ENCODE peak calls at places on chromosomes 3 and 15, in six cellular contexts. D is transverse colon, P is B cell, U is cardiac fibroblast, X is choroid plexus epithelial cell, F is astrocyte of the spinal cord. L is an unnamed sample.

GRCh38 chr15:64856429-64857145 is 14.9 kb downstream of the PLEKHO2 start:
- DNase-seq in D (no peak), P (no peak), U (peak), X (peak), F (peak), L (no peak)

GRCh38 chr3:116342499-116342898 is 102.8 kb downstream of the LSAMP start:
- DNase-seq in D (no peak), P (no peak), U (no peak), X (no peak), F (no peak), L (no peak)

GRCh38 chr15:92377083-92377789 is 16.4 kb upstream of the ST8SIA2 start:
- DNase-seq in D (no peak), P (no peak), U (no peak), X (no peak), F (no peak), L (no peak)

GRCh38 chr3:78972617-78973301 is 795.0 kb downstream of the ROBO1 start:
- DNase-seq in D (no peak), P (no peak), U (no peak), X (no peak), F (no peak), L (no peak)

GRCh38 chr15:77959094-77959879 is 118.2 kb downstream of the TBC1D2B start:
- DNase-seq in D (peak), P (peak), U (peak), X (peak), F (peak), L (peak)

GRCh38 chr15:22253676-22254408 is 173.5 kb downstream of the OR4M2 start:
- DNase-seq in D (no peak), P (peak), U (no peak), X (no peak), F (no peak), L (no peak)

GRCh38 chr3:143389388-143389787 is 269.8 kb downstream of the CHST2 start:
- DNase-seq in D (no peak), P (no peak), U (no peak), X (no peak), F (no peak), L (no peak)

GRCh38 chr15:25056484-25057429 is 102.0 kb downstream of the SNRPN start:
- DNase-seq in D (no peak), P (no peak), U (no peak), X (no peak), F (no peak), L (no peak)

GRCh38 chr3:8836096-8836495 is 66.7 kb upstream of the OXTR start:
- DNase-seq in D (no peak), P (no peak), U (no peak), X (no peak), F (no peak), L (no peak)

GRCh38 chr3:160180581-160181216 is 44.5 kb upstream of the C3orf80 start:
- DNase-seq in D (no peak), P (no peak), U (peak), X (peak), F (peak), L (no peak)

GRCh38 chr3:173614528-173614927 is 217.0 kb downstream of the NLGN1 start:
- DNase-seq in D (no peak), P (no peak), U (no peak), X (no peak), F (no peak), L (no peak)

GRCh38 chr3:164730810-164731209 is 347.5 kb downstream of the SI start:
- DNase-seq in D (no peak), P (no peak), U (no peak), X (peak), F (peak), L (no peak)

GRCh38 chr3:148792540-148792939 is 35.1 kb upstream of the CPB1 start:
- DNase-seq in D (no peak), P (no peak), U (no peak), X (no peak), F (no peak), L (no peak)

GRCh38 chr3:111311709-111312235 is 230.2 kb upstream of the CD96 start:
- DNase-seq in D (no peak), P (no peak), U (peak), X (peak), F (peak), L (no peak)

GRCh38 chr15:100092034-100092433 is 249.7 kb downstream of the ADAMTS17 start:
- DNase-seq in D (no peak), P (no peak), U (no peak), X (no peak), F (no peak), L (no peak)

GRCh38 chr3:150970665-150971327 is 1.7 kb downstream of the CLRN1 start:
- DNase-seq in D (no peak), P (no peak), U (peak), X (peak), F (peak), L (no peak)

GRCh38 chr15:28989239-28989830 is 103.6 kb downstream of the APBA2 start:
- DNase-seq in D (no peak), P (no peak), U (no peak), X (peak), F (no peak), L (no peak)

DNA sequence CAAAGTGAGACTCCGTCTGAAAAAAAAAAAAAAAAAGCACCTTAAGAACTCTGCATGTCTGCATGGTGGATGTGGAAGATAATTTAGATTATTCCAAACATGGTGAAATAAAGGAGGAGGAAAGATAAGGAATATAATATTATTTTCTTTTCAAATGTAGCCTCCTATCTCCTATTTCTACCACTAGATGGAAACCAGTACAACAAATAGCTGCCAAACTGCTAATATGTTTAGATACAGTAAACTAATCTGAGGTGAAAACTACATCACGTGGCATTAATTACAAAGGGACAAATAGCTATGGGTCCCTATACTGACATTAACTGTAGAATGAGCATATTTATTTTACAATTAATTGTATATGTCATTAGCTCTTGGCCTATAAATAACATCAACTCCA is 197.8 kb downstream of the TBC1D5 start:
- DNase-seq in D (no peak), P (no peak), U (peak), X (peak), F (peak), L (no peak)
- TF ChIP-seq CTCF in D (no peak), P (no peak), U (peak), X (peak), F (peak), L (no peak)

DNA sequence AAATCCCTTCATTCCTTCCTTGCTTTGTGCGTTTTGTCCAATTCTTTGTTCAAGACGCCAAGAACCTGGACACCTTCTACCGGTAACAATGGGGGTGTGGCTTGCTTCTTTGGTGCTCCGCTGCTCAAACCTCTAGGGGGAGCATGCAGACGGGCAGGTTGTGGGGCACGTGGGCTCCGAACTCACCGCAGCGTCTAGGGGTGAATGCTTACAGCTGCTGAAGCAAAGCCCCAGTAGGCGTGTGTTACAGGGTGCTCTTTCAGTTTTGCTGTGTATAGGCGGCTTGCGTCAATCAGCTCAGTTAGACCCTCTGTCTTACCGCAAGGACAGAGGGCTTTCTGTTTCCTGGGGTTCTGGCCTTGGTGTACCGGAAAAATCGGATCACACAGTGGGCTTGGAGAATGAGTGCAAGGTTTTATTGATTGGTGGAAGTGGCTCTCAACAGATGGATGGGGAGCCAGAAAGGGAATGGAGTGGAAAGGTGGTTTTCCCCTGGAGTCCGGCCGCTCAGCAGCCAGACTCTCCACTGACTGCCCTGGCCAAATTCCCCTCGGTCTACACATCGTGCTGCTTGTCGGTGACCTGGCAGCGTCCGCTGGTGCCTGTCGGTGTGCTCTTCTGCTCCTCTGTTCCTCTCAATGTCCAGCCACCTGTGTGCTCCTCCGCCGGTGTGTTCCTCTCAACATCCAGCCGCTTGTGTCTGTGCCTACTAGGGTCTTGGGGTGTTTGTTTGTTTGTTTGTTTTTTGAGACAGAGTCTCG is 1.2 kb upstream of the LRRC34 start:
- DNase-seq in D (peak), P (peak), U (peak), X (peak), F (no peak), L (no peak)
- TF ChIP-seq CTCF in D (peak), P (peak), U (peak), X (peak), F (peak), L (no peak)

GRCh38 chr3:52722491-52722890 is 16.6 kb downstream of the SPCS1 start:
- DNase-seq in D (no peak), P (no peak), U (no peak), X (no peak), F (no peak), L (no peak)
- TF ChIP-seq CTCF in D (no peak), P (no peak), U (no peak), X (no peak), F (no peak), L (no peak)

GRCh38 chr3:28758115-28758514 is 409.5 kb upstream of the AZI2 start:
- DNase-seq in D (no peak), P (no peak), U (no peak), X (no peak), F (no peak), L (no peak)
- TF ChIP-seq CTCF in D (no peak), P (no peak), U (no peak), X (no peak), F (no peak), L (no peak)

DNA sequence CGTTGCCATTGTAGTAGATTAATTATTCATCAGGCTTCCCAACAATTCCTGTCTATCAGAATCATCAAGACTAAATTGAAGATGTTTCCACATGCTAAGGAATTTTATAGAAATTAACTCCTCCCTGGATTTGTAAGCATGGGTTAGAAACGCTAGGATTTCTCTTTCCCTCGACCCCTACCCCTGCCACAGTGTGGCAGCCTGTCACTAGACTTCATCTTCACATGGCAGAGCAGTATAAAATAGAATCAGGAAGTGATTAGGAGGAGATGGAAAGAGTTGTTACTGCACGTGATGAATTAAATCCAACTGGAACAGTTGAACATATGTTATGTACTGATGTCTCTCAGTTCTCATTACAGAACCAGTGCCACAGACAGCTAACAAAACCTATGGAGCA is 129.9 kb upstream of the BNIP2 start:
- DNase-seq in D (no peak), P (no peak), U (no peak), X (no peak), F (no peak), L (no peak)
- TF ChIP-seq CTCF in D (no peak), P (no peak), U (no peak), X (no peak), F (no peak), L (no peak)

L was measured in D721Med.